ENCODE peak calls at places on chromosomes 3 and 15, in five cellular contexts. Z is stomach, F is lung, E is IMR-90, V is ovary. O is an unnamed sample.
A peak's percentile ranks its signal among the peaks of the same experiment; 100 is the strongest.

GRCh38 chr15:28888900-28889299 is 3.1 kb downstream of the APBA2 start:
- DNase-seq in Z (no peak), F (no peak), E (no peak), V (no peak), O (no peak)

GRCh38 chr15:25909806-25910205 is 46.7 kb upstream of the ATP10A start:
- DNase-seq in Z (no peak), F (no peak), E (no peak), V (no peak), O (no peak)

GRCh38 chr15:75456710-75457109 is 5.2 kb upstream of the SIN3A start:
- DNase-seq in Z (no peak), F (no peak), E (peak; percentile 25), V (no peak), O (no peak)

GRCh38 chr15:56806147-56806536 is 72.8 kb upstream of the ZNF280D start:
- DNase-seq in Z (no peak), F (no peak), E (no peak), V (no peak), O (no peak)

GRCh38 chr3:170815930-170816329 is 54.1 kb downstream of the RPL22L1 start:
- DNase-seq in Z (no peak), F (no peak), E (no peak), V (no peak), O (no peak)

GRCh38 chr3:171640520-171641412 is 169.5 kb downstream of the PLD1 start:
- DNase-seq in Z (no peak), F (no peak), E (peak; percentile 56), V (no peak), O (peak; percentile 58)

GRCh38 chr15:83396071-83396470 is 51.1 kb upstream of the SH3GL3 start:
- DNase-seq in Z (no peak), F (no peak), E (no peak), V (no peak), O (no peak)

GRCh38 chr15:57376695-57377477 is 581 bp downstream of the CGNL1 start:
- DNase-seq in Z (no peak), F (peak; percentile 64), E (peak; percentile 4), V (no peak), O (peak; percentile 37)

GRCh38 chr15:79168922-79169322 is 78.3 kb upstream of the RASGRF1 start:
- DNase-seq in Z (no peak), F (no peak), E (no peak), V (no peak), O (no peak)

GRCh38 chr3:151228291-151229125 is 25.5 kb upstream of the GPR171 start:
- DNase-seq in Z (peak; percentile 28), F (no peak), E (peak; percentile 95), V (no peak), O (peak; percentile 44)

GRCh38 chr15:99450896-99451358 is 114.9 kb upstream of the MEF2A start:
- DNase-seq in Z (peak; percentile 46), F (peak; percentile 54), E (no peak), V (peak; percentile 53), O (no peak)

GRCh38 chr15:82942691-82943090 is 9.8 kb downstream of the HOMER2 start:
- DNase-seq in Z (peak; percentile 91), F (peak; percentile 81), E (no peak), V (no peak), O (no peak)

GRCh38 chr15:85625431-85625830 is 169.3 kb downstream of the KLHL25 start:
- DNase-seq in Z (no peak), F (no peak), E (no peak), V (no peak), O (no peak)

GRCh38 chr15:39582286-39582976 is 1.6 kb downstream of the THBS1 start:
- DNase-seq in Z (no peak), F (no peak), E (peak; percentile 73), V (peak; percentile 61), O (peak; percentile 41)

GRCh38 chr3:188624384-188624783 is 470.4 kb downstream of the LPP start:
- DNase-seq in Z (peak; percentile 33), F (no peak), E (peak; percentile 72), V (no peak), O (peak; percentile 50)

GRCh38 chr3:130748520-130748919 is 1.9 kb upstream of the PIK3R4 start:
- DNase-seq in Z (no peak), F (no peak), E (no peak), V (no peak), O (no peak)

DNA sequence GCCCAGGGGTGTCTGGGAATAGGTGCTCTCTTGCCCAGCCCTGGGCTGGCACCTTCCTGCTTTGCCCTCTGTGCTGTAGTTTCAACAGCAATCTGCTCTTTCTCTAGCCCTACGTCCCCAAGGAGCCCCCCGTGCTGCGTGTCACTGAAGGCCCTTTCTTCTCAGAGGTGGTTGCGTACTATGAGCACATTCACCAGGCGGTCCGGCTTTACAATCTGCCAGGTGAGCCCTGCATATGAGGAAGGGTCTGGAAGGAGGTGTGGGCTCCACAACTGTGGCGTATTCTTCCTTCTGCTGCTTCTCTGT is 9.6 kb downstream of the MAN2A2 start:
- DNase-seq in Z (no peak), F (no peak), E (no peak), V (no peak), O (no peak)
- H3K36me3 ChIP-seq in Z (peaks cover 83% of the 10 kb centered on the region), F (peaks cover 24% of the 10 kb centered on the region), E (peaks cover 39% of the 10 kb centered on the region), V (no peaks in the 10 kb centered on the region), O (peaks cover 41% of the 10 kb centered on the region)

GRCh38 chr15:41010335-41010734 is 57.1 kb downstream of the CHAC1 start:
- DNase-seq in Z (no peak), F (no peak), E (no peak), V (no peak), O (no peak)

GRCh38 chr15:41001524-41001923 is 48.3 kb downstream of the CHAC1 start:
- DNase-seq in Z (peak; percentile 29), F (no peak), E (no peak), V (no peak), O (no peak)

GRCh38 chr15:41011055-41011815 is 58.0 kb downstream of the CHAC1 start:
- DNase-seq in Z (no peak), F (no peak), E (peak; percentile 58), V (no peak), O (no peak)

GRCh38 chr15:41006479-41006878 is 53.2 kb downstream of the CHAC1 start:
- DNase-seq in Z (no peak), F (no peak), E (no peak), V (no peak), O (no peak)
- H3K36me3 ChIP-seq in Z (peaks cover 3% of the 10 kb centered on the region), F (peaks cover 8% of the 10 kb centered on the region), E (peaks cover 8% of the 10 kb centered on the region), V (no peaks in the 10 kb centered on the region), O (peaks cover 43% of the 10 kb centered on the region)

DNA sequence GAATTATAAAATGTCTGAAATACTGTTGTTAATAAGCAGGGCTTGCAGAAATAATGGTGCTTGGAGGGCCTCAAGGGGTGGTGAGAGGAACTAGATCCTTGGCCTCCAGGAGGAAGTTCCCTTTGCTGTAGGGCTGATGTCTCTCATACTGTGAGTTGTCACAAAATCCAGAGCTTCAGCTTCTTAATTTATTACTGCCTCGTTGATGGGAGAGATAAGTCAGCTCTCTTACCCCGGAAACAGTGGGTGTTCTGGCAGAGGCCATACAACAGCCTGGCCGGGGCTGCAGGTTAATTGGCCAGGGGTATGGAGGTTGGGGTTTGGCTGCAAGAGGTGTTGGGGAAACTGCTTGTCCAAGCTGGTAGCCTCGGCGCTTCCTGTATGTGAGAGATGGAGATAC is 15.5 kb downstream of the MAPKAPK3 start:
- DNase-seq in Z (no peak), F (no peak), E (no peak), V (no peak), O (no peak)
- H3K36me3 ChIP-seq in Z (no peaks in the 10 kb centered on the region), F (no peaks in the 10 kb centered on the region), E (no peaks in the 10 kb centered on the region), V (no peaks in the 10 kb centered on the region), O (no peaks in the 10 kb centered on the region)

DNA sequence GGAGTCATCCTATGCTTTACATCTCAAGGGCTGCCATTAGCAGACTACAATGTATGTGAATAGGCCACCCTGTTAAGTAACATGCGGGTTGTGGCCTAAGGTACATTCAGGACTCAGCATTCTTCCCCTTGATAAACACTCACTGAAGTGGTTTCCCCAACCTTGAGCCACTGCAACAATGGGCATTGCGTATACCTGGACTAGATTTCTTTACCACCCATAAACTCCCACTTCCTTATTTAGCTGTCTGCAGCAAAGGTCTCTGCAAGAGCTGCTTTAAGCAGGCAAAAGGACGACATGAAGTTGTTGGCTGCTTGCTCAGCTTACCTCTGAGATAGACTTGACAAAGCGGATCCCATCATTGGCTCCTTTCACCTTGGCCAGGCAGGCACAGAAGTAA is 16.2 kb downstream of the FYCO1 start:
- DNase-seq in Z (no peak), F (no peak), E (no peak), V (no peak), O (no peak)
- H3K36me3 ChIP-seq in Z (peaks cover 62% of the 10 kb centered on the region), F (peaks cover 25% of the 10 kb centered on the region), E (peaks cover 34% of the 10 kb centered on the region), V (no peaks in the 10 kb centered on the region), O (peaks cover 24% of the 10 kb centered on the region)

GRCh38 chr15:67564590-67565345 is 22.3 kb downstream of the MAP2K5 start:
- DNase-seq in Z (no peak), F (no peak), E (peak; percentile 22), V (no peak), O (no peak)
- H3K36me3 ChIP-seq in Z (no peaks in the 10 kb centered on the region), F (no peaks in the 10 kb centered on the region), E (peaks cover 2% of the 10 kb centered on the region), V (no peaks in the 10 kb centered on the region), O (peaks cover 1% of the 10 kb centered on the region)

GRCh38 chr3:184317201-184317600 is 2.8 kb downstream of the EIF4G1 start:
- DNase-seq in Z (no peak), F (no peak), E (no peak), V (no peak), O (no peak)

GRCh38 chr3:184314700-184315505 is 497 bp downstream of the EIF4G1 start:
- DNase-seq in Z (peak; percentile 83), F (peak; percentile 82), E (peak; percentile 76), V (peak; percentile 88), O (peak; percentile 58)

GRCh38 chr3:184316792-184317191 is 2.4 kb downstream of the EIF4G1 start:
- DNase-seq in Z (no peak), F (no peak), E (no peak), V (no peak), O (no peak)

GRCh38 chr3:184315506-184315867 is 1.1 kb downstream of the EIF4G1 start:
- DNase-seq in Z (no peak), F (no peak), E (no peak), V (no peak), O (no peak)

DNA sequence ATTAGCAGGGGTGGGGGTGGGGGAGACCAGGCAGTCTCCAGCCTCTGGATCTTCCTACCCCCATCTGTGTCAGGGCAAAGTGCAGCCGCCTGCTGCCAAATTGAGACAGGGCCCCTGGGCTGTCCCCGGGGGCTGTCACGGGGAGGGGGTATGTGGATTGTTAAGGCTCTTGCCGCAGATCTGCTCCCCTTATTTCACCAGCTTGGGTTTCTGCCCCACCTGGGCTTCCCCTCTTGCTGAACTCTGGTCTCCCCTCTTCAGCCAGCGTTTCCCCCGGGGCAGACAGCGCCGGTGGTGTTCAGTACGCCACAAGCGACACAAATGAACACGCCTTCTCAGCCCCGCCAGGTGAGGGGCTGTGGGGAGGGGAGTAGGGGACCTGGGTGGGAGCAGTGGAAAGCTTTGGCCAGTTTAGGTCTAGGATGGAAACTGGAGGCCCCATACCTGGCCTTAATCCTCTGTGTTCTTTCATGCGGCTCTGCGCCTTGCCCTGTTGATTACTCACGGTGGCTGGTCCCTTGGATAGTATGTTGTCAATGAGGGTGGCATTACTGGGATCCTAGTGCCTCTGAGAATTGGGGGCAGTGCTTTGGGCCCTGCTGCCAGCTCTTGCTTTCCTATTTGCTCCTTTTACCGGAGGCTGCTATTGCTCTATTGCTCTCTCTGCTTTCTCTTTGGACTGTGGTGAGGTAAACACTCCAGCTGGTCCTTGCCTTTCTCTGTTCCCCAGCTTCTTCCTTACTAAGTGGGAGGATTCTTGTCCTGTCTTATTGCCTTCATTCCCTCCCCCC is 1.7 kb downstream of the EIF4G1 start:
- DNase-seq in Z (no peak), F (no peak), E (peak; percentile 23), V (peak; percentile 48), O (no peak)
- H3K36me3 ChIP-seq in Z (peaks cover 13% of the 10 kb centered on the region), F (peaks cover 4% of the 10 kb centered on the region), E (peaks cover 29% of the 10 kb centered on the region), V (no peaks in the 10 kb centered on the region), O (peaks cover 60% of the 10 kb centered on the region)

O was measured in SJSA1.